ENCODE peak calls at places on chromosomes 4 and X, in eight cellular contexts. One of them, this sample, is unnamed.

GRCh38 chr4:182644326-182645050 is 272.7 kb downstream of the DCTD start:
- DNase-seq in CD8-positive, alpha-beta T cell: no peak
- DNase-seq in stimulated activated CD8-positive, alpha-beta memory T cell treated with anti-CD3 and anti-CD28 coated beads, Interleukin-7, amount 100 ng/mL, for 1 hour: no peak
- DNase-seq in GM19239: no peak
- DNase-seq in WERI-Rb-1: no peak
- DNase-seq in EL: peak; percentile 22
- DNase-seq in NCI-H146: no peak
- DNase-seq in NCI-H345: no peak
- DNase-seq in this sample: peak; percentile 88

GRCh38 chr4:185210102-185210981 is 944 bp downstream of the SNX25 start:
- DNase-seq in stimulated activated CD8-positive, alpha-beta memory T cell treated with anti-CD3 and anti-CD28 coated beads, Interleukin-7, amount 100 ng/mL, for 1 hour: no peak
- DNase-seq in EL: peak; percentile 64
- DNase-seq in GM19239: no peak
- DNase-seq in NCI-H146: peak; percentile 55
- DNase-seq in CD8-positive, alpha-beta T cell: peak; percentile 51
- DNase-seq in WERI-Rb-1: peak; percentile 46
- DNase-seq in NCI-H345: peak; percentile 26
- DNase-seq in this sample: peak; percentile 46

GRCh38 chrX:48971325-48972213 is at the start of gene KCND1:
- DNase-seq in CD8-positive, alpha-beta T cell: no peak
- DNase-seq in GM19239: no peak
- DNase-seq in WERI-Rb-1: peak; percentile 27
- DNase-seq in NCI-H146: peak; percentile 75
- DNase-seq in NCI-H345: peak; percentile 48
- DNase-seq in stimulated activated CD8-positive, alpha-beta memory T cell treated with anti-CD3 and anti-CD28 coated beads, Interleukin-7, amount 100 ng/mL, for 1 hour: no peak
- DNase-seq in EL: peak; percentile 75
- DNase-seq in this sample: peak; percentile 64

GRCh38 chr4:32826169-32826568 is 2106.0 kb downstream of the PCDH7 start:
- DNase-seq in WERI-Rb-1: no peak
- DNase-seq in NCI-H146: no peak
- DNase-seq in GM19239: no peak
- DNase-seq in NCI-H345: no peak
- DNase-seq in EL: no peak
- DNase-seq in stimulated activated CD8-positive, alpha-beta memory T cell treated with anti-CD3 and anti-CD28 coated beads, Interleukin-7, amount 100 ng/mL, for 1 hour: no peak
- DNase-seq in CD8-positive, alpha-beta T cell: no peak
- DNase-seq in this sample: no peak

GRCh38 chr4:147735413-147736301 is 3.8 kb downstream of the ARHGAP10 start:
- DNase-seq in NCI-H345: no peak
- DNase-seq in WERI-Rb-1: no peak
- DNase-seq in GM19239: no peak
- DNase-seq in EL: no peak
- DNase-seq in stimulated activated CD8-positive, alpha-beta memory T cell treated with anti-CD3 and anti-CD28 coated beads, Interleukin-7, amount 100 ng/mL, for 1 hour: no peak
- DNase-seq in NCI-H146: no peak
- DNase-seq in CD8-positive, alpha-beta T cell: no peak
- DNase-seq in this sample: peak; percentile 35

GRCh38 chr4:8688041-8688907 is 95.7 kb downstream of the CPZ start:
- DNase-seq in stimulated activated CD8-positive, alpha-beta memory T cell treated with anti-CD3 and anti-CD28 coated beads, Interleukin-7, amount 100 ng/mL, for 1 hour: no peak
- DNase-seq in EL: peak; percentile 12
- DNase-seq in GM19239: no peak
- DNase-seq in CD8-positive, alpha-beta T cell: no peak
- DNase-seq in NCI-H345: no peak
- DNase-seq in NCI-H146: no peak
- DNase-seq in WERI-Rb-1: peak; percentile 79
- DNase-seq in this sample: no peak

GRCh38 chrX:133412246-133412645 is 3.0 kb downstream of the GPC4 start:
- DNase-seq in WERI-Rb-1: no peak
- DNase-seq in stimulated activated CD8-positive, alpha-beta memory T cell treated with anti-CD3 and anti-CD28 coated beads, Interleukin-7, amount 100 ng/mL, for 1 hour: no peak
- DNase-seq in GM19239: no peak
- DNase-seq in EL: no peak
- DNase-seq in NCI-H345: no peak
- DNase-seq in NCI-H146: no peak
- DNase-seq in CD8-positive, alpha-beta T cell: no peak
- DNase-seq in this sample: peak; percentile 72

GRCh38 chrX:69503835-69504625 is at the start of gene NALF2:
- DNase-seq in NCI-H146: peak; percentile 82
- DNase-seq in CD8-positive, alpha-beta T cell: no peak
- DNase-seq in NCI-H345: peak; percentile 68
- DNase-seq in WERI-Rb-1: peak; percentile 78
- DNase-seq in EL: peak; percentile 25
- DNase-seq in GM19239: no peak
- DNase-seq in stimulated activated CD8-positive, alpha-beta memory T cell treated with anti-CD3 and anti-CD28 coated beads, Interleukin-7, amount 100 ng/mL, for 1 hour: no peak
- DNase-seq in this sample: peak; percentile 5

GRCh38 chr4:15089979-15090378 is 87.7 kb downstream of the CPEB2 start:
- DNase-seq in CD8-positive, alpha-beta T cell: no peak
- DNase-seq in WERI-Rb-1: no peak
- DNase-seq in stimulated activated CD8-positive, alpha-beta memory T cell treated with anti-CD3 and anti-CD28 coated beads, Interleukin-7, amount 100 ng/mL, for 1 hour: no peak
- DNase-seq in NCI-H146: no peak
- DNase-seq in GM19239: no peak
- DNase-seq in EL: no peak
- DNase-seq in NCI-H345: no peak
- DNase-seq in this sample: no peak

GRCh38 chr4:156294577-156294976 is 340.9 kb upstream of the CTSO start:
- DNase-seq in NCI-H146: peak; percentile 81
- DNase-seq in CD8-positive, alpha-beta T cell: no peak
- DNase-seq in stimulated activated CD8-positive, alpha-beta memory T cell treated with anti-CD3 and anti-CD28 coated beads, Interleukin-7, amount 100 ng/mL, for 1 hour: no peak
- DNase-seq in GM19239: no peak
- DNase-seq in EL: peak; percentile 92
- DNase-seq in NCI-H345: peak; percentile 32
- DNase-seq in WERI-Rb-1: peak; percentile 11
- DNase-seq in this sample: peak; percentile 94

GRCh38 chr4:8173641-8174242 is 15.1 kb upstream of the ABLIM2 start:
- DNase-seq in NCI-H146: no peak
- DNase-seq in EL: peak; percentile 20
- DNase-seq in stimulated activated CD8-positive, alpha-beta memory T cell treated with anti-CD3 and anti-CD28 coated beads, Interleukin-7, amount 100 ng/mL, for 1 hour: no peak
- DNase-seq in CD8-positive, alpha-beta T cell: no peak
- DNase-seq in WERI-Rb-1: no peak
- DNase-seq in NCI-H345: no peak
- DNase-seq in GM19239: no peak
- DNase-seq in this sample: no peak

GRCh38 chrX:9416562-9417319 is 48.1 kb upstream of the TBL1X start:
- DNase-seq in CD8-positive, alpha-beta T cell: no peak
- DNase-seq in EL: peak; percentile 0
- DNase-seq in WERI-Rb-1: no peak
- DNase-seq in NCI-H345: no peak
- DNase-seq in GM19239: no peak
- DNase-seq in NCI-H146: no peak
- DNase-seq in stimulated activated CD8-positive, alpha-beta memory T cell treated with anti-CD3 and anti-CD28 coated beads, Interleukin-7, amount 100 ng/mL, for 1 hour: no peak
- DNase-seq in this sample: no peak

GRCh38 chr4:37890501-37891220 is at the start of gene TBC1D1:
- DNase-seq in NCI-H345: no peak
- DNase-seq in GM19239: peak; percentile 31
- DNase-seq in WERI-Rb-1: peak; percentile 54
- DNase-seq in EL: peak; percentile 41
- DNase-seq in CD8-positive, alpha-beta T cell: peak; percentile 46
- DNase-seq in NCI-H146: peak; percentile 70
- DNase-seq in stimulated activated CD8-positive, alpha-beta memory T cell treated with anti-CD3 and anti-CD28 coated beads, Interleukin-7, amount 100 ng/mL, for 1 hour: peak; percentile 9
- DNase-seq in this sample: no peak

GRCh38 chrX:72392042-72392441 is 86.3 kb upstream of the CITED1 start:
- DNase-seq in GM19239: no peak
- DNase-seq in NCI-H146: no peak
- DNase-seq in CD8-positive, alpha-beta T cell: no peak
- DNase-seq in WERI-Rb-1: no peak
- DNase-seq in stimulated activated CD8-positive, alpha-beta memory T cell treated with anti-CD3 and anti-CD28 coated beads, Interleukin-7, amount 100 ng/mL, for 1 hour: no peak
- DNase-seq in EL: no peak
- DNase-seq in NCI-H345: no peak
- DNase-seq in this sample: no peak

GRCh38 chr4:169612869-169613859 is 781 bp upstream of the NEK1 start:
- DNase-seq in CD8-positive, alpha-beta T cell: peak; percentile 77
- DNase-seq in WERI-Rb-1: peak; percentile 86
- DNase-seq in NCI-H345: peak; percentile 66
- DNase-seq in GM19239: no peak
- DNase-seq in NCI-H146: peak; percentile 52
- DNase-seq in stimulated activated CD8-positive, alpha-beta memory T cell treated with anti-CD3 and anti-CD28 coated beads, Interleukin-7, amount 100 ng/mL, for 1 hour: peak; percentile 55
- DNase-seq in EL: peak; percentile 80
- DNase-seq in this sample: peak; percentile 71